ENCODE peak calls at places on chromosome X, in four cellular contexts. E is K562, Z is H1, M is HepG2. C is an unnamed sample.

GRCh38 chrX:14964500-14964899 is 91.3 kb downstream of the MOSPD2 start:
- DNase-seq in M (no peak), E (no peak), Z (no peak), C (peak; percentile 3)

GRCh38 chrX:135421537-135421931 is 210 bp upstream of the SMIM10L2A start:
- DNase-seq in M (no peak), Z (peak; percentile 51), E (peak; percentile 92), C (peak; percentile 62)

GRCh38 chrX:153411255-153411987 is at the start of gene ZFP92:
- DNase-seq in M (no peak), E (peak; percentile 88), Z (no peak), C (no peak)

GRCh38 chrX:40127052-40127451 is 29.3 kb upstream of the BCOR start:
- DNase-seq in E (no peak), Z (no peak), M (no peak), C (no peak)

GRCh38 chrX:108439434-108439883 is at the start of gene COL4A5:
- DNase-seq in E (peak; percentile 70), Z (peak; percentile 21), M (peak; percentile 84), C (peak; percentile 80)

GRCh38 chrX:54452920-54453319 is 12.7 kb downstream of the TSR2 start:
- DNase-seq in M (peak; percentile 27), E (peak; percentile 16), Z (no peak), C (no peak)

GRCh38 chrX:140040397-140040796 is 75.1 kb upstream of the CXorf66 start:
- DNase-seq in M (no peak), E (no peak), Z (no peak), C (no peak)

GRCh38 chrX:154025230-154025629 is 5.5 kb upstream of the IRAK1 start:
- DNase-seq in M (no peak), Z (no peak), E (no peak), C (no peak)

DNA sequence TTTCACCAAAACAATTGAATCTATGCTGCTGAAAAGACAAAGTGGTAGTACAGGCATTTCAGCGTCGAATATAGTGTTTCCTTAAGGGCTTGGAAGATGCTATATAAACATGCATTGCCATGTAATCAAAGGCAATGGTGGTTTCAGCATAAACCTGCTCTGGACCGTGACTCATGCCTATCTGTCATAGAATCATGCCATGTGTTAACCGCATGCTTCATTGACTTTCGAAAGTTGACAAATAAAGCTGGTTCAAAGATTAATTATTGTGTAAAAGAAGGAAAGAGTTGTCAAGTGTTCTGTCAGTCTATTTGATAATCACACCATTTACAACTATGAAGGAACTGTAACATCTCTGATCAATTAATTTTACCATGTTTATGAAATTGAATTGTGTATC is 83.2 kb downstream of the FUNDC1 start:
- DNase-seq in E (no peak), M (peak; percentile 8), Z (no peak), C (no peak)
- TF ChIP-seq SRF in E (no peak), M (no peak), Z (no peak), C (no peak)

GRCh38 chrX:129646721-129647587 is 7.8 kb downstream of the APLN start:
- DNase-seq in E (no peak), Z (no peak), M (no peak), C (no peak)

GRCh38 chrX:129638917-129639316 is 15.8 kb downstream of the APLN start:
- DNase-seq in Z (no peak), M (no peak), E (no peak), C (no peak)

GRCh38 chrX:129640737-129641136 is 14.0 kb downstream of the APLN start:
- DNase-seq in Z (no peak), M (no peak), E (no peak), C (no peak)

GRCh38 chrX:129641941-129642340 is 12.8 kb downstream of the APLN start:
- DNase-seq in M (no peak), Z (no peak), E (no peak), C (no peak)

DNA sequence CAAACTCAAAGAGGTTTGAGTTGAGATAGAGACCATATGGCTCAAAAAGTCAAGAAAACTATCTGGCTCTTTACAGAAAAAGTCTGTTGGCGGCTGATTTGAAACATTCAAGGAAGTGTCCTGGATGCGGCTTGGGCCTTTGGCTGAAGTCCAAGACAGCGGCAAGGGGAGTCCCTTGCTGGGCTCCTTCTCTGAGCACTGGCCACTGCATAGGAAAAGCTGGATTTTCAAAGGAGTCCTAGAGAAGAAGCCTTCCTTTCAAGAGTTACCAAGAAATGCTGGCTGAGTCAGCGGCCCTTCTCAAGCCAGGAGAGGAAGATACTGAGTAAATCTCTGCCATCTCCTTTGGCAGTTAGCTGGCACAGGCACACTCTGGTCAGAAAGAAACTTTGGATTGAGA is 12.1 kb downstream of the APLN start:
- DNase-seq in M (no peak), E (no peak), Z (no peak), C (no peak)
- TF ChIP-seq CEBPB in M (no peak), E (no peak), Z (no peak), C (no peak)

GRCh38 chrX:33178690-33179089 is 32.7 kb downstream of the DMD start:
- DNase-seq in Z (no peak), M (no peak), E (no peak), C (no peak)
- TF ChIP-seq FOSL1 in Z (no peak), M (no peak), E (no peak), C (no peak)

GRCh38 chrX:64205735-64206491 is 405 bp upstream of the AMER1 start:
- DNase-seq in Z (peak; percentile 80), M (peak; percentile 81), E (peak; percentile 93), C (peak; percentile 80)

GRCh38 chrX:64204252-64204651 is 1.3 kb downstream of the AMER1 start:
- DNase-seq in M (peak; percentile 55), Z (no peak), E (no peak), C (no peak)

GRCh38 chrX:64206556-64207162 is 1.2 kb upstream of the AMER1 start:
- DNase-seq in E (no peak), M (no peak), Z (no peak), C (no peak)

GRCh38 chrX:64205441-64205734 is at the start of gene AMER1:
- DNase-seq in E (no peak), Z (no peak), M (no peak), C (no peak)

GRCh38 chrX:64204701-64205440 is 637 bp downstream of the AMER1 start:
- DNase-seq in Z (no peak), M (peak; percentile 0), E (peak; percentile 31), C (no peak)
- TF ChIP-seq SRF in Z (no peak), M (no peak), E (no peak), C (no peak)

C was measured in HCT116.